ENCODE peak calls at places on chromosomes 6 and 20, in eight cellular contexts. G is stomach, F is IMR-90, R is tibial nerve, B is heart left ventricle, W is upper lobe of left lung, S is HCT116, J is ovary. M is an unnamed sample.

GRCh38 chr6:100101656-100102055 is 107.6 kb upstream of the MCHR2 start:
- DNase-seq in G (no peak), F (peak; percentile 7), R (no peak), B (no peak), W (no peak), S (no peak), J (no peak), M (no peak)

GRCh38 chr20:62805711-62806382 is 1.2 kb downstream of the OGFR start:
- DNase-seq in G (no peak), F (no peak), R (peak; percentile 48), B (peak; percentile 83), W (peak; percentile 81), S (no peak), J (peak; percentile 51), M (no peak)

GRCh38 chr6:1237636-1238035 is 74.3 kb upstream of the FOXQ1 start:
- DNase-seq in G (no peak), F (no peak), R (no peak), B (no peak), W (no peak), S (no peak), J (no peak), M (no peak)

GRCh38 chr6:167054987-167055386 is 55.8 kb downstream of the CEP43 start:
- DNase-seq in G (no peak), F (no peak), R (no peak), B (no peak), W (no peak), S (no peak), J (no peak), M (no peak)

GRCh38 chr20:9460518-9460917 is 53.9 kb upstream of the LAMP5 start:
- DNase-seq in G (no peak), F (peak; percentile 36), R (no peak), B (no peak), W (no peak), S (no peak), J (no peak), M (no peak)

GRCh38 chr20:17403496-17403895 is 127.7 kb downstream of the BFSP1 start:
- DNase-seq in G (no peak), F (no peak), R (no peak), B (no peak), W (no peak), S (no peak), J (no peak), M (no peak)

GRCh38 chr20:37504404-37505096 is 16.5 kb upstream of the NNAT start:
- DNase-seq in G (no peak), F (peak; percentile 13), R (no peak), B (no peak), W (no peak), S (no peak), J (no peak), M (no peak)

GRCh38 chr6:24621626-24622360 is 24.2 kb downstream of the KIAA0319 start:
- DNase-seq in G (no peak), F (no peak), R (no peak), B (no peak), W (no peak), S (no peak), J (no peak), M (no peak)

GRCh38 chr6:53451165-53451564 is 93.7 kb downstream of the GCLC start:
- DNase-seq in G (no peak), F (no peak), R (no peak), B (no peak), W (no peak), S (no peak), J (no peak), M (no peak)

GRCh38 chr6:146357578-146358340 is 185.9 kb upstream of the RAB32 start:
- DNase-seq in G (no peak), F (peak; percentile 27), R (no peak), B (no peak), W (no peak), S (no peak), J (no peak), M (no peak)

GRCh38 chr20:25750765-25751696 is 54.4 kb upstream of the ZNF337 start:
- DNase-seq in G (peak; percentile 58), F (peak; percentile 28), R (no peak), B (peak; percentile 83), W (peak; percentile 43), S (no peak), J (peak; percentile 65), M (no peak)

GRCh38 chr6:129748212-129748900 is 38.4 kb upstream of the ARHGAP18 start:
- DNase-seq in G (peak; percentile 39), F (peak; percentile 61), R (peak; percentile 11), B (no peak), W (peak; percentile 37), S (peak; percentile 90), J (peak; percentile 33), M (no peak)

GRCh38 chr6:41488064-41488391 is 58.2 kb upstream of the FOXP4 start:
- DNase-seq in G (no peak), F (no peak), R (no peak), B (no peak), W (no peak), S (no peak), J (no peak), M (no peak)

GRCh38 chr6:151374024-151374423 is 17.3 kb downstream of the ZBTB2 start:
- DNase-seq in G (no peak), F (no peak), R (no peak), B (no peak), W (peak; percentile 42), S (no peak), J (no peak), M (no peak)

GRCh38 chr20:62195072-62195400 is 12.2 kb downstream of the MTG2 start:
- DNase-seq in G (no peak), F (no peak), R (no peak), B (no peak), W (no peak), S (no peak), J (no peak), M (no peak)

GRCh38 chr6:169420912-169421543 is 167.4 kb upstream of the THBS2 start:
- DNase-seq in G (peak; percentile 59), F (peak; percentile 18), R (no peak), B (no peak), W (no peak), S (peak; percentile 26), J (no peak), M (no peak)

DNA sequence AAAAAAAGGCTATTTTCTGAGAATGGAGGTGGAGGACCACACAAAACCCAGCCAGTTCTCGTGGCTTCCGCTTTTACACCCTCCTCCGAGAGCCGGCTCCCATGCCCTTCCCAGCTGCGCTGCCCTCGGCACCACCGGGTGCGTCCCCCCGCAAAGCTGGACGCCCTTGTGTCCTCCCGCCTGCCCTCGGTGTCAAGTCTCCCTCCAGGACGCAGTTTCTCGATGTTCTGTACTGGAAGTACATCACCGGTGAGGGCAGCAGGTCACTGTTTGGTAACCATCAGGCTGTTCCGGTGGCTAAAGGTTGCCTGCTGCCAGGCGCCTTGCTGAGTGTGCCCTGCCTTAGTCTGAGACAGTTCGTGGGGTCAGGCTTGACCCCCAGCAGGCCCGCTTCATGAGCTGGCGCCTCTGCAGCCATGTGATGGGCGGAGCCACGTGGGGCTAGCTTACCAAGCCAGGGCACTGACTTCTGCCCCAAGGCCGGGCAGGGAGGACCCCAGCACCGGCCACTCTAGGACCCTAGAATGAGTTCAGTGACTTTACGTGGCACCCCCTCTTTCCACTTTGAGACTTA is 34.6 kb downstream of the RREB1 start:
- DNase-seq in G (no peak), F (no peak), R (no peak), B (no peak), W (no peak), S (no peak), J (no peak), M (no peak)
- H3K4me1 ChIP-seq in G (peaks cover 95% of the 10 kb centered on the region), F (peaks cover 32% of the 10 kb centered on the region), R (no peaks in the 10 kb centered on the region), B (peaks cover under 1% of the 10 kb centered on the region), W (peaks cover 73% of the 10 kb centered on the region), S (peaks cover 26% of the 10 kb centered on the region), J (peaks cover 17% of the 10 kb centered on the region), M (peaks cover 77% of the 10 kb centered on the region)

GRCh38 chr6:156778615-156779205 is 1.5 kb downstream of the ARID1B start:
- DNase-seq in G (peak; percentile 56), F (no peak), R (peak; percentile 23), B (peak; percentile 81), W (peak; percentile 52), S (no peak), J (peak; percentile 56), M (no peak)
- TF ChIP-seq POLR2A in G (no peak), F (no peak), R (peak; percentile 11), B (peak; percentile 30), W (peak; percentile 55), S (no peak), J (peak; percentile 20), M (peak; percentile 41)

GRCh38 chr6:105279463-105279862 is 99.6 kb upstream of the POPDC3 start:
- DNase-seq in G (no peak), F (no peak), R (no peak), B (no peak), W (no peak), S (no peak), J (no peak), M (no peak)
- H3K9me3 ChIP-seq in G (no peaks in the 10 kb centered on the region), F (no peaks in the 10 kb centered on the region), R (no peaks in the 10 kb centered on the region), B (no peaks in the 10 kb centered on the region), W (no peaks in the 10 kb centered on the region), S (no peaks in the 10 kb centered on the region), J (no peaks in the 10 kb centered on the region), M (no peaks in the 10 kb centered on the region)

GRCh38 chr6:75204222-75204958 is 1.5 kb downstream of the COL12A1 start:
- DNase-seq in G (peak; percentile 69), F (peak; percentile 96), R (peak; percentile 74), B (no peak), W (peak; percentile 59), S (peak; percentile 86), J (peak; percentile 92), M (no peak)

GRCh38 chr6:75205776-75206334 is at the start of gene COL12A1:
- DNase-seq in G (peak; percentile 80), F (peak; percentile 100), R (peak; percentile 96), B (peak; percentile 92), W (peak; percentile 90), S (peak; percentile 80), J (peak; percentile 98), M (peak; percentile 98)

GRCh38 chr6:75204959-75205775 is 686 bp downstream of the COL12A1 start:
- DNase-seq in G (no peak), F (peak; percentile 82), R (peak; percentile 49), B (no peak), W (peak; percentile 43), S (no peak), J (peak; percentile 69), M (no peak)

GRCh38 chr6:75207211-75207984 is 1.5 kb upstream of the COL12A1 start:
- DNase-seq in G (no peak), F (peak; percentile 42), R (peak; percentile 25), B (no peak), W (no peak), S (no peak), J (no peak), M (no peak)

DNA sequence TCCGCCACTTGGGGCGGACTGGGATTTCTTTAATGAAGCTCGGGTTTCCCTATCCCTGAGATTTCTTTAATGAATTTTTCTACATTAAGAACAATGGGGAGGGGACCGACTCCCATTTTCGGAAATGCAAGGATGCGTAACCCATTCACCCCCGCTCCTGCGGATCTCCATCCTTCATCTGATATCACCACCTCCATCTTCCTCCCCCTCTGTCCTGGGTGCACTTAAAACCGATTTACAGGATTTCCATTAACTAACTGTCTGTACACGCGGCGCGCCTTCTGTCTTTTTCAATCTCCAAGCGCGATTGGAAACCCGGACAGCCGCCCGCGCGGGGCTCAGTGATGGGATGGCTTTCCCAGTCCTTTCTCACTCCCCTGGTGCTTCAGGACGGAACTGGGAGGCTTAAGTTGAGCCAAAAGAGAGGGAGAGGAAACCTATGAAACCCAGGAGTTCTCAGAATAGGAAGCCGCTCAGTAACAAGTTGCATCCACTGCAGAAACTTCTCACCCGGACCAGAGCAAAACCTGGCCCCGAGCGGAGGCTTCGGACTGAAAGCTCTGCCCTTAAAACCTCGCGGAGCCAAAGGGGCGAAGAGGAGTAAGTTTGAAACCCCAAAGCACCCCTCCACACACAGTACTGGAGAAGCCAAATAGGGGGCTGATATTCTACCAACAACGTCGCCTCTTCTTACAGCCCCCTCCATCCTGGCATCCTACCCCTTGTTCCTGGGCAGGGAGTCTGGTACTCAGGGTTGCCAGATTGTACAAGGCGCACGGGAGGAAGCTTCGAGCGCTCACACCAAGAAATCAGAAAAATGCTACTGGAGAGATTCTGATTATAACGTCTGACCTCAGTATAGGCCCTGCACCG is 721 bp upstream of the COL12A1 start:
- DNase-seq in G (no peak), F (no peak), R (peak; percentile 31), B (no peak), W (no peak), S (no peak), J (peak; percentile 52), M (no peak)
- H3K4me1 ChIP-seq in G (peaks cover 75% of the 10 kb centered on the region), F (peaks cover 24% of the 10 kb centered on the region), R (no peaks in the 10 kb centered on the region), B (no peaks in the 10 kb centered on the region), W (peaks cover 35% of the 10 kb centered on the region), S (peaks cover 14% of the 10 kb centered on the region), J (peaks cover 10% of the 10 kb centered on the region), M (peaks cover 55% of the 10 kb centered on the region)

M was measured in vagina.